ENCODE peak calls at places on chromosomes 12 and 14, in eight cellular contexts. X is K562, B is stomach, G is transverse colon, M is prostate gland, Z is HCT116, I is spleen, C is suprapubic skin. Q is an unnamed sample.

GRCh38 chr14:26820101-26820500 is 222.3 kb upstream of the NOVA1 start:
- DNase-seq in X (no peak), B (no peak), G (no peak), M (no peak), Z (no peak), I (no peak), C (no peak), Q (no peak)

GRCh38 chr12:113247123-113248045 is 26.1 kb downstream of the TPCN1 start:
- DNase-seq in X (no peak), B (no peak), G (no peak), M (no peak), Z (no peak), I (peak), C (no peak), Q (peak)

GRCh38 chr14:51310453-51311074 is 70.5 kb downstream of the TMX1 start:
- DNase-seq in X (no peak), B (no peak), G (no peak), M (no peak), Z (no peak), I (no peak), C (no peak), Q (no peak)

GRCh38 chr12:84508325-84508861 is 404.2 kb downstream of the SLC6A15 start:
- DNase-seq in X (no peak), B (no peak), G (no peak), M (no peak), Z (peak), I (no peak), C (peak), Q (no peak)

GRCh38 chr12:80041071-80041470 is 58.3 kb upstream of the OTOGL start:
- DNase-seq in X (no peak), B (no peak), G (no peak), M (no peak), Z (no peak), I (no peak), C (no peak), Q (no peak)

GRCh38 chr14:57317248-57317833 is 48.6 kb downstream of the AP5M1 start:
- DNase-seq in X (peak), B (peak), G (peak), M (peak), Z (peak), I (peak), C (no peak), Q (peak)

GRCh38 chr12:78186670-78187069 is 356.0 kb downstream of the NAV3 start:
- DNase-seq in X (no peak), B (no peak), G (no peak), M (no peak), Z (no peak), I (no peak), C (no peak), Q (no peak)

GRCh38 chr12:113161415-113162016 is 12.0 kb downstream of the CFAP73 start:
- DNase-seq in X (peak), B (no peak), G (no peak), M (no peak), Z (peak), I (no peak), C (no peak), Q (no peak)

GRCh38 chr14:56127156-56127555 is 8.9 kb downstream of the PELI2 start:
- DNase-seq in X (no peak), B (no peak), G (no peak), M (no peak), Z (no peak), I (no peak), C (no peak), Q (no peak)

GRCh38 chr12:109679716-109680520 is 33.7 kb upstream of the FAM222A start:
- DNase-seq in X (no peak), B (no peak), G (no peak), M (no peak), Z (no peak), I (peak), C (no peak), Q (no peak)

GRCh38 chr12:13112968-13113367 is 9.5 kb upstream of the GSG1 start:
- DNase-seq in X (no peak), B (no peak), G (no peak), M (no peak), Z (no peak), I (no peak), C (no peak), Q (no peak)

GRCh38 chr14:33357225-33358010 is 418.7 kb downstream of the NPAS3 start:
- DNase-seq in X (no peak), B (peak), G (peak), M (no peak), Z (no peak), I (no peak), C (no peak), Q (peak)

GRCh38 chr12:122021822-122022392 is at the start of gene BCL7A:
- DNase-seq in X (peak), B (peak), G (peak), M (peak), Z (peak), I (peak), C (no peak), Q (peak)

GRCh38 chr12:32331133-32331532 is 68.2 kb upstream of the FGD4 start:
- DNase-seq in X (no peak), B (no peak), G (no peak), M (no peak), Z (no peak), I (no peak), C (no peak), Q (no peak)

GRCh38 chr12:38025916-38026315 is 290.7 kb upstream of the ALG10B start:
- DNase-seq in X (no peak), B (no peak), G (no peak), M (no peak), Z (no peak), I (no peak), C (no peak), Q (no peak)

GRCh38 chr12:117684471-117684870 is 284.3 kb downstream of the KSR2 start:
- DNase-seq in X (no peak), B (no peak), G (no peak), M (no peak), Z (no peak), I (no peak), C (no peak), Q (no peak)

GRCh38 chr12:55724226-55724939 is 4.2 kb downstream of the RDH5 start:
- DNase-seq in X (peak), B (peak), G (peak), M (peak), Z (no peak), I (peak), C (peak), Q (no peak)

GRCh38 chr14:71529855-71530254 is 402.4 kb upstream of the RGS6 start:
- DNase-seq in X (no peak), B (no peak), G (no peak), M (no peak), Z (no peak), I (no peak), C (no peak), Q (no peak)

GRCh38 chr14:47150267-47150666 is 498.7 kb upstream of the RPL10L start:
- DNase-seq in X (no peak), B (no peak), G (no peak), M (no peak), Z (no peak), I (no peak), C (no peak), Q (no peak)

GRCh38 chr14:49619730-49620129 is 696 bp downstream of the RPL36AL start:
- DNase-seq in X (no peak), B (no peak), G (no peak), M (no peak), Z (no peak), I (no peak), C (no peak), Q (no peak)

GRCh38 chr14:49622022-49622607 is 1.5 kb downstream of the MGAT2 start:
- DNase-seq in X (no peak), B (no peak), G (no peak), M (no peak), Z (no peak), I (no peak), C (no peak), Q (no peak)

GRCh38 chr14:49621114-49621881 is 699 bp downstream of the MGAT2 start:
- DNase-seq in X (no peak), B (peak), G (peak), M (peak), Z (no peak), I (peak), C (peak), Q (peak)

GRCh38 chr14:49617846-49618519 is 2.4 kb downstream of the RPL36AL start:
- DNase-seq in X (no peak), B (no peak), G (no peak), M (no peak), Z (no peak), I (no peak), C (no peak), Q (no peak)

GRCh38 chr14:49620182-49621113 is at the start of the genes MGAT2 and RPL36AL:
- DNase-seq in X (peak), B (peak), G (peak), M (peak), Z (peak), I (peak), C (peak), Q (peak)
- TF ChIP-seq CTCF in X (peak), B (no peak), G (no peak), M (peak), Z (peak), I (peak), C (peak), Q (peak)

DNA sequence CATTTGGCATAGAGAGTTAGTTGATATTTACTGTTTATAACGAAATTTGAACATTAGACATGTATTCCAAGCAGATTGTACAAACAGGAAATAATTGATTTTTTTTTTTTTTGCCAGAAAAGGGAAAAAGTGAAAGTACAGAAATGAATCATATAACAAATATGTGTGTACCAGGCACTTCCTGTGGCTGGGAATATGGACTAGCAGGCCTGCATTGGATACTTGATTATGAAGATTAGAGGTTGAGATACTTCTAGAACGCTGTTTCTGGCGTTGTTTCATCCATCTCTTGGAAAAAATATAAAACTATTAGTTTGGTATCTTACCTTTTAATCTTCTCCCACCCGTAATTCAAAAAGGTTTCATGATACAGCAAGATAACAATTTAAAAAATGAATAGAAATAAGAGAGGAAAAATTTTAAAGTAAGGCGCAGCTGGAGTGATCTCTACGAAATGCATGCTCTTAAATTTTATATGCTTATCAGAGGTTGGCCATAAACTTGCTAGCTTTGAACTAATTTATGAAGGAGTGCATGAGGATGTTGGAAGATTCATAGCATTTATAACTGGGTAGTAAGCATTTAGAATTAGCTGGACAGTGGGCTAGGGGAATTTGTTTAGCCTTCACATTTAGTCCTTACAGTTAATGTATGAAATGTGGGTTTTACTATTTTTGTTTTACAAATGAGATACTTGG is 90.8 kb downstream of the AEBP2 start:
- DNase-seq in X (no peak), B (no peak), G (no peak), M (no peak), Z (no peak), I (no peak), C (no peak), Q (no peak)
- TF ChIP-seq POLR2AphosphoS5 in X (no peak), B (no peak), G (no peak), M (no peak), Z (no peak), I (no peak), C (no peak), Q (no peak)

GRCh38 chr12:96986883-96987523 is 79.9 kb downstream of the NEDD1 start:
- DNase-seq in X (peak), B (no peak), G (no peak), M (no peak), Z (peak), I (no peak), C (no peak), Q (no peak)
- TF ChIP-seq CTCF in X (peak), B (no peak), G (peak), M (peak), Z (peak), I (peak), C (no peak), Q (peak)

DNA sequence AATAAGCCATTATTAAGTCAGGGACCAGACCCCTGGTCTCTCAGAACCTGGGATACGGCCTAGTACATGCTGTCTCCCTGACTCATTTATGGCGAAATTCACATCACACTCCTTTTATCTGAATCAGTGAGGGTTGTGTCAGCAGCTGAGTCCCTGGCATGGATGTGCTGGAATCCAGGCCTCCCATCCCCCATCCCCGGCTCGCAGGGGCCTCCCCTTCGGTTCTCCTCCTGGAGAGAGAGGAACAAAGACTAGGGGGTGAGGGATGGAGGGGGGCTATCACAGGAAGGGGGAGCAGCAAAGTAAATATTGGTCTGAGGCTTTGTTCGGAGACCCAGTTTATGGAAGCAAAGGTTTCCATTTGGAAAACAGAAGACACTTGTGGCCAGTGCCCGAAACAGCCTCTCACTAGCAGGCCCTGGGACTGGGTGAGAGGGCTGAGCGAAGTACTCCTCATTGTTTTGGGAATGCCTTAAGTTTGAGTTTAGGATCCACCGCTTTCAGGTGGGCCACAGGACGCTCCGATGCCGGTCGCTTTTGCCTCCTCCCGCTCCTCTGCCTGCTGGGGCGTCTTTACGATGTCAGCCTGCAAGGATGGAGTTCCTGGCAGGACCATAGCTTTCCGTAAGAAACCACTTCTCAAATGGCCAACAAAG is 145.0 kb downstream of the PRKCH start:
- DNase-seq in X (no peak), B (no peak), G (peak), M (no peak), Z (no peak), I (no peak), C (no peak), Q (peak)
- TF ChIP-seq POLR2AphosphoS5 in X (no peak), B (peak), G (peak), M (peak), Z (no peak), I (no peak), C (no peak), Q (peak)

GRCh38 chr14:67619446-67620216 is at the start of gene ARG2:
- DNase-seq in X (peak), B (peak), G (peak), M (peak), Z (peak), I (peak), C (peak), Q (peak)
- TF ChIP-seq CTCF in X (peak), B (no peak), G (no peak), M (peak), Z (no peak), I (no peak), C (no peak), Q (peak)

DNA sequence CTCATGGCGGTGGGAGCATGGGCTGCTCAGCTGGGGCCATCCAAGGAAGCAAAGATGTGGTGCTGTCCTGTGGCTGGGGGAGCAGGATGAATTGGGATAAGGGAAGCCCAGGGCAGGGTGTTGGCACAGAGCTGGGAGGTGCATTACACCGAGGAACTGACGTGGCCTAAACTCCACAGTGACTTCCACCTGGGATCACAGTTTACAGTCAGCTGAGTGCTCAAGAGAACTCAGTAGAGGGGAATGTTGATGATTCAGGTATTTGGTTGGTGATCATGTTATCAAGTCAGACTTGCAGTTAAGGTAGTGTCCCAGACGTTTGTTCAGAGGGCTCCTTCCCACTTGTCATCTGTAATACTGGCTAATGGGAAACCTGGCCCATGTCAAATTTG is 73.7 kb downstream of the PPP2R5C start:
- DNase-seq in X (no peak), B (no peak), G (no peak), M (no peak), Z (no peak), I (no peak), C (no peak), Q (no peak)
- TF ChIP-seq POLR2AphosphoS5 in X (no peak), B (no peak), G (no peak), M (no peak), Z (no peak), I (no peak), C (no peak), Q (no peak)

DNA sequence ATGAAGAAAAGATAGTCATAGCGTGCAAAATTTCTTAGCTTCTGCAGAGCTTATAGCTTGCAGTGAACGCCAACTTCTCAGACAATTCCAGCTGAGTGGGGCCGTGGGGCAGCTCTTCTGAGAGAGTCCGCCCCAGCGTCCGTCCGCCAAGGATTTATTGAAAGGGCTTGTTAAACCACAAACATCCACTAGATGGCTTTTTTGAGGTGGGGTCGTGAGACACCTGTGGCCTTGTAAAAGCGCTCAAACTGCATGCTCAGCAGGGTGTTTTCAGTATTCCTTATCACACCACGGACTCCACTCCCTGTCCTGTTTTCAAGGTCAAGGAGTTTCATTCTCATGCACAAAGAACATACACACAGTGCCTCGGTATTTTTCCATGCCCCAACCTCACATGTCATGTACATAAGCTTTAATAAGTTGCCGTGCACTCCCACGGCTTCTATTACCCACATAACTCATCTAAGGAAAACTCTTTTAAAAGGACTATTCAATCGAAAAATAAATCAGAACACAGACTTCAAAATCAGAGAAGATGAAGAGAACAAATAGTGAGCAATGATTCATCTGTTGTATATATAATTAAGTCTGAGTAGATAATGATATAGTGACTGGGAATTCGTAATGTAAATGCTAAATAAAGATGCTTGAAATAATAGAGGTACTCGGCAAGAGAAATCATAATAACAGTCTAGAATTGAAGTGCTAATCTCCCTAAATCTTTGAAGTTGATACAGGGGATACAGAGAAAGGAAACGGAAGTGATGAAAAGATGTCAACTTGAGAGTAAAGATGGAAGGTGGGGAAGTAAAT is 46.7 kb downstream of the WBP11 start:
- DNase-seq in X (peak), B (peak), G (no peak), M (no peak), Z (no peak), I (no peak), C (no peak), Q (no peak)
- TF ChIP-seq CTCF in X (peak), B (no peak), G (peak), M (no peak), Z (peak), I (peak), C (no peak), Q (peak)

GRCh38 chr12:52025301-52026172 is 18.8 kb downstream of the TAMALIN start:
- DNase-seq in X (peak), B (peak), G (peak), M (peak), Z (peak), I (peak), C (peak), Q (peak)

GRCh38 chr12:52026267-52026666 is 19.5 kb downstream of the TAMALIN start:
- DNase-seq in X (no peak), B (no peak), G (no peak), M (no peak), Z (no peak), I (no peak), C (no peak), Q (no peak)

GRCh38 chr12:52029686-52030085 is 21.6 kb upstream of the NR4A1 start:
- DNase-seq in X (peak), B (peak), G (no peak), M (no peak), Z (no peak), I (no peak), C (no peak), Q (no peak)

GRCh38 chr12:52023976-52024688 is 17.4 kb downstream of the TAMALIN start:
- DNase-seq in X (no peak), B (no peak), G (no peak), M (no peak), Z (no peak), I (no peak), C (no peak), Q (no peak)

GRCh38 chr12:52027085-52027843 is 20.5 kb downstream of the TAMALIN start:
- DNase-seq in X (no peak), B (no peak), G (no peak), M (no peak), Z (no peak), I (no peak), C (no peak), Q (no peak)
- TF ChIP-seq POLR2AphosphoS5 in X (no peak), B (peak), G (peak), M (no peak), Z (no peak), I (no peak), C (no peak), Q (no peak)

GRCh38 chr14:23566782-23567185 is 807 bp downstream of the AP1G2 start:
- DNase-seq in X (peak), B (peak), G (no peak), M (peak), Z (no peak), I (no peak), C (no peak), Q (peak)
- TF ChIP-seq CTCF in X (peak), B (no peak), G (no peak), M (no peak), Z (peak), I (no peak), C (no peak), Q (no peak)